ENCODE peak calls at places on chromosome 20, in seven cellular contexts. W is cardiac muscle cell, J is right atrium auricular region, T is fibroblast of mammary gland, A is IMR-90, U is cardiac fibroblast, Q is psoas muscle. Z is an unnamed sample.
A peak's percentile ranks its signal among the peaks of the same experiment; 100 is the strongest.

GRCh38 chr20:2692886-2693285 is 306 bp downstream of the EBF4 start:
- DNase-seq in W (peak; percentile 58), J (no peak), T (no peak), A (no peak), U (no peak), Q (no peak), Z (no peak)

GRCh38 chr20:22795455-22795854 is 211.1 kb upstream of the FOXA2 start:
- DNase-seq in W (no peak), J (no peak), T (peak; percentile 15), A (no peak), U (no peak), Q (no peak), Z (no peak)

GRCh38 chr20:50169329-50169823 is 15.9 kb upstream of the PEDS1 start:
- DNase-seq in W (peak; percentile 80), J (peak; percentile 94), T (peak; percentile 83), A (peak; percentile 76), U (peak; percentile 85), Q (peak; percentile 81), Z (no peak)

GRCh38 chr20:24418731-24419130 is 50.7 kb upstream of the SYNDIG1 start:
- DNase-seq in W (peak; percentile 51), J (no peak), T (no peak), A (no peak), U (no peak), Q (no peak), Z (no peak)

GRCh38 chr20:37042986-37043972 is 52.5 kb downstream of the RBL1 start:
- DNase-seq in W (no peak), J (no peak), T (no peak), A (no peak), U (no peak), Q (no peak), Z (no peak)

GRCh38 chr20:24470031-24470781 is 777 bp downstream of the SYNDIG1 start:
- DNase-seq in W (peak; percentile 54), J (no peak), T (no peak), A (no peak), U (peak; percentile 1), Q (no peak), Z (no peak)

GRCh38 chr20:19661717-19662637 is 96.1 kb upstream of the RIN2 start:
- DNase-seq in W (peak; percentile 79), J (peak; percentile 85), T (peak; percentile 78), A (peak; percentile 71), U (peak; percentile 82), Q (peak; percentile 70), Z (peak; percentile 57)

GRCh38 chr20:17919149-17919548 is 49.4 kb downstream of the SNX5 start:
- DNase-seq in W (no peak), J (no peak), T (no peak), A (no peak), U (no peak), Q (no peak), Z (no peak)

GRCh38 chr20:577167-577791 is 32.8 kb downstream of the TCF15 start:
- DNase-seq in W (no peak), J (no peak), T (peak; percentile 38), A (peak; percentile 18), U (peak; percentile 18), Q (no peak), Z (no peak)

GRCh38 chr20:25399038-25399430 is 8.4 kb upstream of the ABHD12 start:
- DNase-seq in W (peak; percentile 76), J (no peak), T (peak; percentile 83), A (peak; percentile 83), U (peak; percentile 85), Q (no peak), Z (peak; percentile 66)

GRCh38 chr20:3340443-3340842 is 67.0 kb downstream of the DNAAF9 start:
- DNase-seq in W (no peak), J (peak; percentile 73), T (peak; percentile 54), A (no peak), U (peak; percentile 46), Q (peak; percentile 75), Z (no peak)

GRCh38 chr20:19374066-19374615 is 161.7 kb downstream of the SLC24A3 start:
- DNase-seq in W (no peak), J (no peak), T (no peak), A (no peak), U (no peak), Q (no peak), Z (no peak)

GRCh38 chr20:23362392-23363256 is 642 bp downstream of the GZF1 start:
- DNase-seq in W (peak; percentile 76), J (no peak), T (no peak), A (peak; percentile 28), U (peak; percentile 38), Q (peak; percentile 77), Z (no peak)

GRCh38 chr20:4740774-4741431 is 19.2 kb downstream of the PRND start:
- DNase-seq in W (peak; percentile 64), J (no peak), T (peak; percentile 49), A (peak; percentile 38), U (peak; percentile 54), Q (no peak), Z (no peak)

GRCh38 chr20:42795399-42795798 is 394.3 kb downstream of the PTPRT start:
- DNase-seq in W (no peak), J (no peak), T (no peak), A (no peak), U (no peak), Q (no peak), Z (no peak)

GRCh38 chr20:44065401-44066340 is 121.3 kb downstream of the JPH2 start:
- DNase-seq in W (no peak), J (no peak), T (no peak), A (no peak), U (no peak), Q (peak; percentile 7), Z (no peak)

GRCh38 chr20:14477125-14477524 is 139.7 kb upstream of the FLRT3 start:
- DNase-seq in W (no peak), J (no peak), T (peak; percentile 89), A (peak; percentile 73), U (peak; percentile 14), Q (no peak), Z (no peak)

GRCh38 chr20:3932277-3933073 is 43.3 kb downstream of the PANK2 start:
- DNase-seq in W (peak; percentile 30), J (no peak), T (peak; percentile 51), A (peak; percentile 29), U (no peak), Q (no peak), Z (peak; percentile 43)

GRCh38 chr20:40587038-40587437 is 102.0 kb downstream of the MAFB start:
- DNase-seq in W (no peak), J (no peak), T (no peak), A (no peak), U (no peak), Q (no peak), Z (no peak)

DNA sequence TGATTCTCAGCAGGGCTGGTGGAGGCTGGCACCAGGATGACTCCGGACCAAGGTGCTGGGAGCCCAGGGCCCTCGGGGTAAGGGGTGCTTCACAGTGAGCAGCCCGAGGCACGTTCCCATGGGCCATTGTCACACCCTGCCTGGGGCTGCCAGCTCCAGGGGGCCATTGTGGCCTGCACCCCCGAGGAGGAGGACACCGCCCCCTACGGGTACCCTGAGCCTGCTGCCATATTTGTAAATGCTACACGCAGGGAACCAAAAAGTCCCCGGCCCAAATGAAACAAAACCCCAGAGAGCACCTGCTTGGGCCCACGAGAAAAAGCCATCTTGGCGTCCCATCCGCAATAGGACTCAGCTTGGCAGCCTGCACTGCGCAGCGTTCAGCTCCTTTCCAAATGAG is 64.7 kb upstream of the GATA5 start:
- DNase-seq in W (no peak), J (no peak), T (no peak), A (no peak), U (no peak), Q (no peak), Z (no peak)
- TF ChIP-seq CTCF in W (no peak), J (no peak), T (no peak), A (no peak), U (no peak), Q (no peak), Z (no peak)

DNA sequence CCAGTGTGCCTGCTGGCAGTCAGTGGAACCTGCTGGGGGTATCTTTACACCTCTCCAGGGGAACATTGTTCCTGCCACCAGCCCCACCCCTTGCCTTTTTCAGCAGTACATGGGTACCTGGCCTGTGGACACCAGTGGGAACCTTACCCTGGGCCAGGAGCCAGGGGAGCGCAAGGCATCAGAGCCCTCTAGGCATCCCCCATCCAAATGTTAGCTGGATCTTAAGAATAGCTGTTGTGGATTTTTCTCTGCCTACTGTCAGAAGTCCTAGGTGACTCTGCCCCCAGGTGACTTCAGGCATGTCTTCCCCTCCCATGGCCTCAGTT is 38.8 kb upstream of the ID1 start:
- DNase-seq in W (no peak), J (no peak), T (no peak), A (no peak), U (no peak), Q (no peak), Z (no peak)
- H3K4me3 ChIP-seq in W (no peak overlapping the region), J (no peak overlapping the region), T (no peak overlapping the region), A (no peak overlapping the region), U (no peak overlapping the region), Q (no peak overlapping the region), Z (no peak overlapping the region)

GRCh38 chr20:45892049-45892816 is 1.1 kb downstream of the CTSA start:
- DNase-seq in W (no peak), J (no peak), T (no peak), A (peak; percentile 41), U (peak; percentile 49), Q (no peak), Z (no peak)

GRCh38 chr20:45888681-45889080 is 1.3 kb upstream of the SPATA25 start:
- DNase-seq in W (no peak), J (no peak), T (no peak), A (no peak), U (no peak), Q (peak; percentile 47), Z (no peak)

GRCh38 chr20:45892828-45893500 is 1.8 kb downstream of the CTSA start:
- DNase-seq in W (no peak), J (no peak), T (no peak), A (no peak), U (no peak), Q (no peak), Z (no peak)

GRCh38 chr20:45890997-45891983 is at the start of the genes CTSA and NEURL2:
- DNase-seq in W (peak; percentile 96), J (peak; percentile 97), T (peak; percentile 93), A (peak; percentile 92), U (peak; percentile 96), Q (peak; percentile 97), Z (peak; percentile 69)

GRCh38 chr20:45890077-45890996 is 671 bp downstream of the NEURL2 start:
- DNase-seq in W (peak; percentile 91), J (peak; percentile 91), T (peak; percentile 82), A (peak; percentile 78), U (peak; percentile 87), Q (peak; percentile 90), Z (peak; percentile 61)
- TF ChIP-seq CTCF in W (peak; percentile 78), J (peak; percentile 77), T (peak; percentile 72), A (peak; percentile 64), U (peak; percentile 66), Q (peak; percentile 65), Z (peak; percentile 79)

GRCh38 chr20:59577809-59578601 is 26.3 kb upstream of the PHACTR3 start:
- DNase-seq in W (no peak), J (no peak), T (no peak), A (no peak), U (no peak), Q (no peak), Z (no peak)

GRCh38 chr20:59578602-59579403 is 25.5 kb upstream of the PHACTR3 start:
- DNase-seq in W (no peak), J (no peak), T (no peak), A (no peak), U (no peak), Q (no peak), Z (no peak)

GRCh38 chr20:59576216-59576953 is 28.0 kb upstream of the PHACTR3 start:
- DNase-seq in W (no peak), J (no peak), T (no peak), A (no peak), U (no peak), Q (no peak), Z (no peak)

GRCh38 chr20:59575653-59576052 is 28.7 kb upstream of the PHACTR3 start:
- DNase-seq in W (no peak), J (no peak), T (no peak), A (no peak), U (no peak), Q (no peak), Z (no peak)

GRCh38 chr20:59577037-59577808 is 27.1 kb upstream of the PHACTR3 start:
- DNase-seq in W (no peak), J (no peak), T (no peak), A (no peak), U (no peak), Q (no peak), Z (no peak)
- H3K4me3 ChIP-seq in W (no peak overlapping the region), J (peak overlapping the region; percentile 45), T (no peak overlapping the region), A (no peak overlapping the region), U (no peak overlapping the region), Q (no peak overlapping the region), Z (no peak overlapping the region)